ENCODE peak calls at places on chromosomes 13 and 19, in six cellular contexts. U is HuH-7.5; R is anterior cingulate cortex; M is T-helper 17 cell; Y is activated T-helper 2 cell treated with anti-CD3 and anti-CD28 coated beads, Interferon-gamma antibody, Interleukin-2, Interleukin-4, amounts not matched to agents 10 μg/mL and 5 μg/mL and 100 μg/mL, durations not matched to agents 14 hours and 24 hours and 36 hours; V is fibroblast of the aortic adventitia. N is an unnamed sample.

GRCh38 chr19:1098177-1099051 is 3.2 kb upstream of the POLR2E start:
- DNase-seq in U (peak; percentile 78), R (no peak), M (no peak), Y (no peak), V (peak; percentile 49), N (no peak)

GRCh38 chr19:34838753-34839431 is 65.9 kb upstream of the ZNF599 start:
- DNase-seq in U (no peak), R (no peak), M (no peak), Y (no peak), V (peak; percentile 1), N (no peak)

GRCh38 chr19:329876-330275 is 14.7 kb downstream of the MIER2 start:
- DNase-seq in U (no peak), R (no peak), M (no peak), Y (no peak), V (no peak), N (no peak)

GRCh38 chr13:68378294-68378693 is 1148.2 kb upstream of the PCDH9 start:
- DNase-seq in U (no peak), R (no peak), M (no peak), Y (no peak), V (no peak), N (no peak)

GRCh38 chr13:28622286-28622685 is 36.6 kb upstream of the POMP start:
- DNase-seq in U (no peak), R (no peak), M (no peak), Y (no peak), V (no peak), N (no peak)

GRCh38 chr13:24459234-24459633 is 53.3 kb downstream of the PARP4 start:
- DNase-seq in U (no peak), R (no peak), M (no peak), Y (no peak), V (peak; percentile 79), N (no peak)

GRCh38 chr13:26010487-26011207 is 41.2 kb downstream of the SHISA2 start:
- DNase-seq in U (no peak), R (no peak), M (no peak), Y (no peak), V (no peak), N (no peak)

GRCh38 chr13:41008349-41008980 is 10.7 kb downstream of the ELF1 start:
- DNase-seq in U (no peak), R (no peak), M (no peak), Y (no peak), V (peak; percentile 79), N (no peak)

GRCh38 chr19:50658438-50659317 is 9.4 kb downstream of the C19orf81 start:
- DNase-seq in U (peak; percentile 55), R (peak; percentile 77), M (no peak), Y (peak; percentile 65), V (peak; percentile 40), N (peak; percentile 91)

GRCh38 chr19:12527034-12527836 is 24.0 kb downstream of the ZNF564 start:
- DNase-seq in U (no peak), R (no peak), M (no peak), Y (no peak), V (peak; percentile 36), N (peak; percentile 5)

GRCh38 chr19:17648786-17649185 is 39.4 kb downstream of the UNC13A start:
- DNase-seq in U (no peak), R (no peak), M (no peak), Y (no peak), V (no peak), N (no peak)

GRCh38 chr19:28242317-28242927 is 970.5 kb downstream of the UQCRFS1 start:
- DNase-seq in U (no peak), R (no peak), M (no peak), Y (no peak), V (peak; percentile 59), N (peak; percentile 4)

GRCh38 chr19:33821871-33822270 is 25.2 kb downstream of the KCTD15 start:
- DNase-seq in U (no peak), R (no peak), M (no peak), Y (no peak), V (peak; percentile 6), N (no peak)

GRCh38 chr19:13176345-13176744 is 26.1 kb downstream of the IER2 start:
- DNase-seq in U (no peak), R (no peak), M (no peak), Y (no peak), V (no peak), N (no peak)

GRCh38 chr13:37640499-37640898 is 41.9 kb upstream of the POSTN start:
- DNase-seq in U (no peak), R (peak; percentile 6), M (no peak), Y (no peak), V (peak; percentile 89), N (no peak)

GRCh38 chr13:29454931-29455481 is 140.5 kb downstream of the SLC7A1 start:
- DNase-seq in U (peak; percentile 16), R (no peak), M (no peak), Y (no peak), V (no peak), N (no peak)

GRCh38 chr19:45047188-45047797 is 8.4 kb downstream of the CLASRP start:
- DNase-seq in U (no peak), R (no peak), M (no peak), Y (no peak), V (no peak), N (no peak)

GRCh38 chr19:45761714-45762113 is 7.3 kb downstream of the SIX5 start:
- DNase-seq in U (no peak), R (no peak), M (no peak), Y (no peak), V (no peak), N (no peak)

GRCh38 chr13:40220299-40220935 is 446.0 kb downstream of the FOXO1 start:
- DNase-seq in U (no peak), R (no peak), M (no peak), Y (peak; percentile 20), V (no peak), N (peak; percentile 74)

GRCh38 chr13:22061806-22062391 is 391.0 kb downstream of the FGF9 start:
- DNase-seq in U (no peak), R (no peak), M (no peak), Y (no peak), V (no peak), N (peak; percentile 30)

GRCh38 chr13:30376426-30377311 is 45.6 kb upstream of the UBE2L5 start:
- DNase-seq in U (no peak), R (no peak), M (peak; percentile 53), Y (peak; percentile 73), V (no peak), N (peak; percentile 63)

GRCh38 chr19:2171349-2172145 is 7.8 kb downstream of the DOT1L start:
- DNase-seq in U (peak; percentile 81), R (no peak), M (peak; percentile 77), Y (peak; percentile 19), V (peak; percentile 23), N (peak; percentile 85)

GRCh38 chr19:16281743-16282142 is 42.9 kb upstream of the KLF2 start:
- DNase-seq in U (no peak), R (no peak), M (no peak), Y (no peak), V (no peak), N (no peak)

GRCh38 chr19:47697863-47698609 is 15.2 kb upstream of the EHD2 start:
- DNase-seq in U (peak; percentile 96), R (peak; percentile 42), M (peak; percentile 21), Y (peak; percentile 39), V (peak; percentile 87), N (peak; percentile 59)

GRCh38 chr13:53206455-53206854 is 177.8 kb downstream of the OLFM4 start:
- DNase-seq in U (no peak), R (no peak), M (no peak), Y (no peak), V (no peak), N (no peak)